ENCODE peak calls at places on chromosome 14, in nine cellular contexts. R is foreskin fibroblast, T is thyroid gland, B is lung, P is AG09319, V is endothelial cell of umbilical vein, J is heart right ventricle, A is esophagus squamous epithelium, H is prostate gland. O is an unnamed sample.

GRCh38 chr14:49992901-49993335 is 100.0 kb downstream of the ARF6 start:
- DNase-seq in R (peak), T (no peak), B (no peak), P (no peak), V (no peak), J (peak), A (no peak), H (no peak), O (peak)

GRCh38 chr14:94795372-94795771 is 25.5 kb upstream of the GSC start:
- DNase-seq in R (no peak), T (no peak), B (no peak), P (no peak), V (no peak), J (no peak), A (no peak), H (no peak), O (no peak)

GRCh38 chr14:87468531-87468930 is 524.5 kb downstream of the GALC start:
- DNase-seq in R (no peak), T (no peak), B (no peak), P (no peak), V (no peak), J (no peak), A (no peak), H (no peak), O (no peak)

GRCh38 chr14:93951798-93952540 is 24.4 kb downstream of the ASB2 start:
- DNase-seq in R (no peak), T (no peak), B (no peak), P (no peak), V (no peak), J (no peak), A (no peak), H (no peak), O (no peak)

GRCh38 chr14:49971156-49972141 is 78.6 kb downstream of the ARF6 start:
- DNase-seq in R (peak), T (no peak), B (no peak), P (no peak), V (peak), J (no peak), A (no peak), H (no peak), O (no peak)

GRCh38 chr14:75294649-75295033 is 16.0 kb downstream of the FOS start:
- DNase-seq in R (no peak), T (no peak), B (no peak), P (no peak), V (no peak), J (no peak), A (no peak), H (no peak), O (no peak)

GRCh38 chr14:64478634-64479250 is 13.4 kb downstream of the AKAP5 start:
- DNase-seq in R (peak), T (no peak), B (no peak), P (no peak), V (peak), J (no peak), A (no peak), H (no peak), O (no peak)

GRCh38 chr14:70416322-70416716 is 571 bp downstream of the SYNJ2BP start:
- DNase-seq in R (peak), T (no peak), B (no peak), P (no peak), V (no peak), J (no peak), A (no peak), H (no peak), O (no peak)

GRCh38 chr14:100165376-100165775 is 5.9 kb upstream of the DEGS2 start:
- DNase-seq in R (peak), T (peak), B (no peak), P (no peak), V (no peak), J (no peak), A (no peak), H (peak), O (no peak)

GRCh38 chr14:68774771-68775613 is 17.9 kb downstream of the ZFP36L1 start:
- DNase-seq in R (peak), T (no peak), B (no peak), P (no peak), V (no peak), J (no peak), A (no peak), H (no peak), O (peak)

GRCh38 chr14:83485591-83485990 is 1951.9 kb upstream of the SEL1L start:
- DNase-seq in R (peak), T (no peak), B (no peak), P (no peak), V (no peak), J (no peak), A (no peak), H (no peak), O (no peak)

GRCh38 chr14:105294142-105294597 is 6.6 kb downstream of the BRF1 start:
- DNase-seq in R (peak), T (no peak), B (no peak), P (no peak), V (peak), J (peak), A (no peak), H (no peak), O (no peak)

GRCh38 chr14:84850595-84850994 is 679.3 kb upstream of the FLRT2 start:
- DNase-seq in R (no peak), T (no peak), B (no peak), P (no peak), V (no peak), J (no peak), A (no peak), H (no peak), O (no peak)

DNA sequence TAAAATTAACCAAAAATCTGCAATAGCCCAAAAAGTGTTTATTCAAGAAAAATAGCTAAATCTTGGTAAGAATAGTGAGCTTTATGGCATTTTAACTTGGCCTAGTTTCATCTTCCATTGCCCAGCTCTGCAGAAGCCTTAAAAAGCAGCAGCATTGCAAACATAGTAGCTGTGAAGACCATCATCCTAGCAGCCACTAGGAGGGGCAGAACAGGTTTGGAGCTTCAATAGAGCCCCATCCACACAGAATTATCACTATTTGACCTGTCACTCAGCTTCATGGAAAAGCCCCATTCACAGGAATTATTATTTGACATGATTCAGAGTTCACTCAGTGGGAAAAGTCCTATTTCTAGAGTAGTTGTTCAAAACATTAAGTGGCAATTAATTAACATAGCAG is 7.3 kb downstream of the CLEC14A start:
- DNase-seq in R (no peak), T (no peak), B (no peak), P (no peak), V (no peak), J (no peak), A (no peak), H (no peak), O (no peak)
- TF ChIP-seq CTCF in R (peak), T (no peak), B (no peak), P (no peak), V (peak), J (peak), A (no peak), H (no peak), O (peak)

DNA sequence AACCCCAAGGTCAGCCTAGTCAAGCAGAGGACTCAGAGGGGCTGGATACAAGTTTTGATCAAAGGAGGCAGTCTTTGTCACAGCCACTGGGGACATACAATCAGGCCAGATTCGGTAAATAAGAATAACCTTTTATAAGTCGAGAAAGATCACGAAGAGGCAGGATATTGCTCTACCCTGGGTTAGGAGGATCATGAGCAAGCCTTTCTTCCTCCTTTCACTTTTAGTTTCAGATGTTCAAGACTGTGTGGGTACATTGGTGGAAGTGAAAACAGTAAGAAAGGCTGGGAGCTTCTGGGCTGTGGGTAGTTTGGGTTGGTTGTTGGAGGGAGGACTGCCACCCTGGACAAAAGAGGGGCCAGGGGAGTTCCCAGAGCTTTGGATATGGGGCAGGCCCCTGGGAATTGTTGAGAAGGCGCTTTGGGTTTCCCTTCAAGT is 127.7 kb downstream of the SNAPC1 start:
- DNase-seq in R (no peak), T (no peak), B (no peak), P (no peak), V (no peak), J (no peak), A (no peak), H (no peak), O (no peak)
- TF ChIP-seq CTCF in R (no peak), T (no peak), B (no peak), P (no peak), V (no peak), J (no peak), A (no peak), H (no peak), O (no peak)

GRCh38 chr14:39419272-39419671 is 13.0 kb downstream of the FBXO33 start:
- DNase-seq in R (peak), T (no peak), B (no peak), P (no peak), V (no peak), J (no peak), A (no peak), H (no peak), O (no peak)
- TF ChIP-seq CTCF in R (no peak), T (no peak), B (no peak), P (no peak), V (no peak), J (no peak), A (no peak), H (no peak), O (no peak)

DNA sequence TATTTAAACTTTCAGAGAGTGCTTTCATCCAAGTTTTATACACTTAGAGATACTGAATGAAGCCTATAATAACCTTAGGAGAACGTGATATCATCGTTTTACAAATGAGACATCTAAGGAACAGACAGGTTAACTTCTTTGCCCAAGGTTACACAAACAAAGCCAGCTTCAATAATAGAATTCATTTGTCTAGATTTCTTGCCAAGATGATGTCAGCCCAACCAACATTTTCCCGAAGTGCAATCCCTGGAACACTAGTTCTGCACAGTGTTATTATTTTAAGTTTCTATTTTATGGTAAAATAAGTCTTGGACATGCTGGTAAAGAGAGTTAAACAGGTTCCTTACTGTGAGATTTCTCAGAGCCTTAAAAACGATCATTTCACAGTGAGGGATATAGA is 174.6 kb downstream of the SLC25A21 start:
- DNase-seq in R (peak), T (no peak), B (no peak), P (no peak), V (peak), J (no peak), A (no peak), H (no peak), O (no peak)
- TF ChIP-seq CTCF in R (no peak), T (no peak), B (no peak), P (no peak), V (no peak), J (no peak), A (no peak), H (no peak), O (no peak)

O was measured in glutamatergic neuron.